ENCODE peak calls at places on chromosomes 3 and 15, in six cellular contexts. One of them, this sample, is unnamed.

GRCh38 chr15:88894819-88895767 is at the start of gene HAPLN3:
- DNase-seq in HCT116: no peak
- DNase-seq in K562: peak
- DNase-seq in HepG2: no peak
- DNase-seq in H1: peak
- DNase-seq in GM12878: no peak
- DNase-seq in this sample: no peak

GRCh38 chr3:152835311-152836102 is 576 bp downstream of the P2RY1 start:
- DNase-seq in K562: peak
- DNase-seq in HepG2: no peak
- DNase-seq in GM12878: no peak
- DNase-seq in H1: peak
- DNase-seq in HCT116: no peak
- DNase-seq in this sample: peak

GRCh38 chr3:111303760-111304159 is 232.1 kb downstream of the NECTIN3 start:
- DNase-seq in HepG2: no peak
- DNase-seq in H1: no peak
- DNase-seq in K562: no peak
- DNase-seq in GM12878: no peak
- DNase-seq in HCT116: no peak
- DNase-seq in this sample: no peak

GRCh38 chr3:36394176-36394575 is 13.9 kb downstream of the STAC start:
- DNase-seq in H1: no peak
- DNase-seq in HCT116: no peak
- DNase-seq in HepG2: no peak
- DNase-seq in K562: no peak
- DNase-seq in GM12878: no peak
- DNase-seq in this sample: no peak

GRCh38 chr3:53707222-53707621 is 139.0 kb downstream of the CHDH start:
- DNase-seq in HCT116: no peak
- DNase-seq in K562: no peak
- DNase-seq in GM12878: no peak
- DNase-seq in HepG2: no peak
- DNase-seq in H1: peak
- DNase-seq in this sample: no peak

GRCh38 chr3:41364736-41365135 is 165.4 kb downstream of the CTNNB1 start:
- DNase-seq in HepG2: no peak
- DNase-seq in GM12878: no peak
- DNase-seq in H1: no peak
- DNase-seq in K562: no peak
- DNase-seq in HCT116: no peak
- DNase-seq in this sample: no peak

GRCh38 chr3:124441766-124442165 is 288.5 kb upstream of the UMPS start:
- DNase-seq in H1: no peak
- DNase-seq in K562: no peak
- DNase-seq in GM12878: no peak
- DNase-seq in HepG2: no peak
- DNase-seq in HCT116: no peak
- DNase-seq in this sample: no peak

GRCh38 chr3:140597792-140598191 is 80.1 kb upstream of the TRIM42 start:
- DNase-seq in GM12878: no peak
- DNase-seq in HCT116: no peak
- DNase-seq in K562: no peak
- DNase-seq in H1: no peak
- DNase-seq in HepG2: no peak
- DNase-seq in this sample: no peak

GRCh38 chr3:104606812-104607211 is 759.9 kb upstream of the ALCAM start:
- DNase-seq in GM12878: no peak
- DNase-seq in H1: no peak
- DNase-seq in K562: no peak
- DNase-seq in HCT116: no peak
- DNase-seq in HepG2: peak
- DNase-seq in this sample: no peak

GRCh38 chr3:94524102-94524922 is 461.5 kb downstream of the NSUN3 start:
- DNase-seq in HCT116: no peak
- DNase-seq in H1: no peak
- DNase-seq in K562: peak
- DNase-seq in HepG2: peak
- DNase-seq in GM12878: no peak
- DNase-seq in this sample: no peak

GRCh38 chr3:119500265-119500664 is 1.9 kb downstream of the TIMMDC1 start:
- DNase-seq in K562: no peak
- DNase-seq in GM12878: no peak
- DNase-seq in HCT116: no peak
- DNase-seq in HepG2: no peak
- DNase-seq in H1: no peak
- DNase-seq in this sample: no peak

GRCh38 chr15:41417418-41417811 is 520 bp downstream of the RTF1 start:
- DNase-seq in H1: no peak
- DNase-seq in K562: peak
- DNase-seq in GM12878: no peak
- DNase-seq in HepG2: no peak
- DNase-seq in HCT116: no peak
- DNase-seq in this sample: no peak

GRCh38 chr3:39419697-39420293 is 13.3 kb downstream of the RPSA start:
- DNase-seq in HCT116: no peak
- DNase-seq in GM12878: no peak
- DNase-seq in K562: no peak
- DNase-seq in H1: no peak
- DNase-seq in HepG2: no peak
- DNase-seq in this sample: no peak

GRCh38 chr3:146416366-146416765 is 53.0 kb downstream of the PLSCR2 start:
- DNase-seq in H1: no peak
- DNase-seq in HepG2: no peak
- DNase-seq in HCT116: no peak
- DNase-seq in K562: no peak
- DNase-seq in GM12878: no peak
- DNase-seq in this sample: no peak

GRCh38 chr3:30344288-30344687 is 262.1 kb upstream of the TGFBR2 start:
- DNase-seq in HCT116: no peak
- DNase-seq in HepG2: peak
- DNase-seq in H1: no peak
- DNase-seq in K562: no peak
- DNase-seq in GM12878: no peak
- DNase-seq in this sample: no peak

GRCh38 chr15:74336061-74337005 is 31.1 kb downstream of the CYP11A1 start:
- DNase-seq in GM12878: no peak
- DNase-seq in K562: no peak
- DNase-seq in HCT116: no peak
- DNase-seq in H1: no peak
- DNase-seq in HepG2: no peak
- DNase-seq in this sample: no peak

GRCh38 chr3:151468284-151468917 is 7.5 kb upstream of the IGSF10 start:
- DNase-seq in H1: peak
- DNase-seq in HCT116: peak
- DNase-seq in GM12878: no peak
- DNase-seq in HepG2: peak
- DNase-seq in K562: peak
- DNase-seq in this sample: peak

GRCh38 chr3:73389104-73389809 is 235.5 kb downstream of the PDZRN3 start:
- DNase-seq in K562: no peak
- DNase-seq in H1: no peak
- DNase-seq in GM12878: no peak
- DNase-seq in HCT116: no peak
- DNase-seq in HepG2: no peak
- DNase-seq in this sample: no peak

GRCh38 chr15:73908030-73908821 is 18.0 kb upstream of the LOXL1 start:
- DNase-seq in K562: peak
- DNase-seq in H1: peak
- DNase-seq in HCT116: peak
- DNase-seq in GM12878: peak
- DNase-seq in HepG2: peak
- DNase-seq in this sample: peak

GRCh38 chr3:70747847-70748246 is 435.4 kb upstream of the MDFIC2 start:
- DNase-seq in H1: no peak
- DNase-seq in K562: no peak
- DNase-seq in GM12878: no peak
- DNase-seq in HCT116: no peak
- DNase-seq in HepG2: no peak
- DNase-seq in this sample: no peak

GRCh38 chr3:64805980-64806379 is 118.2 kb upstream of the ADAMTS9 start:
- DNase-seq in K562: no peak
- DNase-seq in GM12878: no peak
- DNase-seq in HepG2: no peak
- DNase-seq in HCT116: no peak
- DNase-seq in H1: no peak
- DNase-seq in this sample: no peak

GRCh38 chr15:42056934-42057743 is 36.3 kb upstream of the PLA2G4E start:
- DNase-seq in HCT116: peak
- DNase-seq in H1: peak
- DNase-seq in HepG2: peak
- DNase-seq in GM12878: no peak
- DNase-seq in K562: peak
- DNase-seq in this sample: peak

GRCh38 chr15:31382693-31383005 is 56.0 kb downstream of the KLF13 start:
- DNase-seq in GM12878: no peak
- DNase-seq in HepG2: no peak
- DNase-seq in K562: no peak
- DNase-seq in H1: no peak
- DNase-seq in HCT116: no peak
- DNase-seq in this sample: no peak

GRCh38 chr3:130316164-130316563 is 29.3 kb upstream of the COL6A5 start:
- DNase-seq in HCT116: no peak
- DNase-seq in HepG2: no peak
- DNase-seq in H1: no peak
- DNase-seq in GM12878: no peak
- DNase-seq in K562: no peak
- DNase-seq in this sample: no peak

GRCh38 chr15:95495033-95495541 is 835.4 kb upstream of the NR2F2 start:
- DNase-seq in HepG2: no peak
- DNase-seq in K562: no peak
- DNase-seq in GM12878: no peak
- DNase-seq in HCT116: no peak
- DNase-seq in H1: no peak
- DNase-seq in this sample: no peak

GRCh38 chr15:51367322-51367976 is 26.0 kb downstream of the GLDN start:
- DNase-seq in GM12878: no peak
- DNase-seq in HCT116: no peak
- DNase-seq in HepG2: no peak
- DNase-seq in H1: no peak
- DNase-seq in K562: no peak
- DNase-seq in this sample: no peak

GRCh38 chr3:172635588-172635987 is 75.3 kb downstream of the NCEH1 start:
- DNase-seq in H1: no peak
- DNase-seq in GM12878: peak
- DNase-seq in HCT116: peak
- DNase-seq in HepG2: no peak
- DNase-seq in K562: no peak
- DNase-seq in this sample: no peak

GRCh38 chr3:57803647-57804081 is 47.6 kb downstream of the SLMAP start:
- DNase-seq in K562: no peak
- DNase-seq in HCT116: peak
- DNase-seq in HepG2: no peak
- DNase-seq in H1: no peak
- DNase-seq in GM12878: no peak
- DNase-seq in this sample: peak

GRCh38 chr15:70923311-70924080 is 30.9 kb downstream of the LRRC49 start:
- DNase-seq in H1: no peak
- DNase-seq in HCT116: no peak
- DNase-seq in K562: no peak
- DNase-seq in HepG2: no peak
- DNase-seq in GM12878: no peak
- DNase-seq in this sample: no peak

GRCh38 chr3:127820221-127820870 is 2.0 kb downstream of the MGLL start:
- DNase-seq in GM12878: peak
- DNase-seq in H1: no peak
- DNase-seq in HepG2: no peak
- DNase-seq in HCT116: no peak
- DNase-seq in K562: no peak
- DNase-seq in this sample: no peak
- H3K4me3 ChIP-seq in GM12878: peak
- H3K4me3 ChIP-seq in H1: no peak
- H3K4me3 ChIP-seq in HepG2: no peak
- H3K4me3 ChIP-seq in HCT116: no peak
- H3K4me3 ChIP-seq in K562: no peak
- H3K4me3 ChIP-seq in this sample: no peak

DNA sequence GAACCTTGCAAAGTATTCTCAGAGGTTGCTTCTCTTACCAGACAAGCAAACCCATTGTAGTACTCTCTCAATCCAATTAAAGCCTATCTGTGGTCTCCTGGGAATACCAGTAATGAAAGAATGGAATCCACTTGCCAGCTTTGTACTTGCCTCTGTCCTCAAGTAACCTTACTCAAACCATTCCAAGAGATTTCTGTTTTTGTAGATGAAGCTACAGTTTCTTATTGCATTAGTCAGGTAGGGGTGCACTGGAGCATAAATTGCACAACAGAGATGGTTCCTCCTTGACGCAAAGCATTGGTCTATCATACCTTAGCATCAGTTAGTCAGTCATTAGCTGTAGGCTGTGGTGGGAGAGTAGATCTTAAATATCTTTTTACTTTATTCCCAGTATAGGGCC is 52.9 kb downstream of the BTLA start:
- DNase-seq in HepG2: no peak
- DNase-seq in HCT116: no peak
- DNase-seq in GM12878: no peak
- DNase-seq in K562: no peak
- DNase-seq in H1: no peak
- DNase-seq in this sample: no peak
- TF ChIP-seq ZNF274 in HepG2: no peak
- TF ChIP-seq ZNF274 in HCT116: no peak
- TF ChIP-seq ZNF274 in GM12878: no peak
- TF ChIP-seq ZNF274 in K562: no peak
- TF ChIP-seq ZNF274 in H1: no peak
- TF ChIP-seq ZNF274 in this sample: no peak

GRCh38 chr15:78308422-78309021 is 9.1 kb upstream of the SKIC8 start:
- DNase-seq in HepG2: peak
- DNase-seq in GM12878: no peak
- DNase-seq in K562: peak
- DNase-seq in H1: peak
- DNase-seq in HCT116: peak
- DNase-seq in this sample: peak
- TF ChIP-seq YY1 in HepG2: no peak
- TF ChIP-seq YY1 in GM12878: peak
- TF ChIP-seq YY1 in K562: no peak
- TF ChIP-seq YY1 in H1: peak
- TF ChIP-seq YY1 in HCT116: no peak
- TF ChIP-seq YY1 in this sample: no peak

GRCh38 chr3:136860541-136860940 is 1.5 kb upstream of the NCK1 start:
- DNase-seq in GM12878: no peak
- DNase-seq in H1: no peak
- DNase-seq in HepG2: no peak
- DNase-seq in HCT116: no peak
- DNase-seq in K562: peak
- DNase-seq in this sample: peak

GRCh38 chr3:136862953-136863352 is 945 bp downstream of the NCK1 start:
- DNase-seq in GM12878: no peak
- DNase-seq in HCT116: no peak
- DNase-seq in HepG2: no peak
- DNase-seq in K562: no peak
- DNase-seq in H1: no peak
- DNase-seq in this sample: no peak

GRCh38 chr3:136862611-136862951 is 573 bp downstream of the NCK1 start:
- DNase-seq in K562: peak
- DNase-seq in HepG2: peak
- DNase-seq in H1: no peak
- DNase-seq in HCT116: peak
- DNase-seq in GM12878: no peak
- DNase-seq in this sample: peak

GRCh38 chr3:136858381-136858780 is 3.6 kb upstream of the NCK1 start:
- DNase-seq in HepG2: no peak
- DNase-seq in GM12878: no peak
- DNase-seq in H1: no peak
- DNase-seq in K562: no peak
- DNase-seq in HCT116: no peak
- DNase-seq in this sample: no peak

GRCh38 chr3:136861890-136862610 is at the start of gene NCK1:
- DNase-seq in HCT116: peak
- DNase-seq in H1: peak
- DNase-seq in K562: peak
- DNase-seq in HepG2: peak
- DNase-seq in GM12878: peak
- DNase-seq in this sample: peak
- H3K4me3 ChIP-seq in HCT116: peak
- H3K4me3 ChIP-seq in H1: peak
- H3K4me3 ChIP-seq in K562: peak
- H3K4me3 ChIP-seq in HepG2: peak
- H3K4me3 ChIP-seq in GM12878: peak
- H3K4me3 ChIP-seq in this sample: peak